ENCODE peak calls at places on chromosomes 11 and 22, in nine cellular contexts. X is bronchial epithelial cell; L is fibroblast of lung; M is CD8-positive, alpha-beta T cell; H is endothelial cell; U is D721Med; G is progenitor cell of endocrine pancreas; O is tibial artery; B is HFFc6. N is an unnamed sample.

GRCh38 chr11:78060533-78060932 is 3.1 kb upstream of the THRSP start:
- DNase-seq in X (no peak), H (no peak), U (no peak), L (no peak), B (no peak), G (no peak), O (no peak), M (no peak), N (no peak)

GRCh38 chr22:37893583-37893983 is 12.5 kb upstream of the MICALL1 start:
- DNase-seq in L (no peak), B (no peak), U (no peak), X (no peak), O (no peak), M (no peak), G (no peak), H (no peak), N (no peak)

GRCh38 chr11:2512431-2513407 is 67.9 kb downstream of the KCNQ1 start:
- DNase-seq in B (no peak), X (no peak), G (no peak), U (no peak), M (no peak), L (no peak), O (peak), H (no peak), N (peak)

GRCh38 chr22:23241562-23242472 is 61.5 kb downstream of the BCR start:
- DNase-seq in O (no peak), X (no peak), M (no peak), B (no peak), G (no peak), L (no peak), U (no peak), H (no peak), N (no peak)

GRCh38 chr22:35258144-35258988 is 1.1 kb downstream of the HMGXB4 start:
- DNase-seq in X (peak), O (no peak), U (no peak), M (no peak), G (no peak), B (no peak), H (peak), L (peak), N (no peak)

GRCh38 chr11:114618139-114618538 is 22.6 kb upstream of the NXPE4 start:
- DNase-seq in B (no peak), U (no peak), H (no peak), O (no peak), X (no peak), M (no peak), L (no peak), G (no peak), N (no peak)

GRCh38 chr11:134501406-134502152 is 89.5 kb upstream of the B3GAT1 start:
- DNase-seq in X (no peak), M (no peak), B (no peak), L (no peak), H (no peak), U (no peak), G (no peak), O (no peak), N (no peak)

GRCh38 chr22:25548866-25549464 is 15.5 kb upstream of the GRK3 start:
- DNase-seq in B (no peak), M (no peak), O (no peak), L (peak), U (no peak), G (no peak), H (no peak), X (no peak), N (no peak)

GRCh38 chr11:71307811-71308645 is 55.7 kb upstream of the SHANK2 start:
- DNase-seq in B (no peak), M (no peak), X (no peak), L (no peak), O (no peak), U (no peak), H (no peak), G (no peak), N (no peak)

GRCh38 chr11:108246309-108246708 is 23.4 kb downstream of the ATM start:
- DNase-seq in G (no peak), O (no peak), U (no peak), H (no peak), M (no peak), X (no peak), B (no peak), L (no peak), N (no peak)

GRCh38 chr11:112835556-112835955 is 125.7 kb upstream of the NCAM1 start:
- DNase-seq in O (no peak), H (no peak), B (no peak), G (no peak), X (no peak), U (no peak), L (no peak), M (no peak), N (no peak)

GRCh38 chr11:73342633-73343032 is 33.6 kb upstream of the RELT start:
- DNase-seq in G (peak), B (no peak), L (no peak), U (no peak), M (no peak), X (no peak), O (no peak), H (peak), N (no peak)

GRCh38 chr11:118689503-118689851 is 10.0 kb upstream of the TREH start:
- DNase-seq in G (no peak), O (no peak), U (no peak), B (no peak), L (no peak), M (no peak), X (no peak), H (no peak), N (no peak)

GRCh38 chr22:50674606-50675552 is 2.3 kb downstream of the SHANK3 start:
- DNase-seq in B (no peak), O (no peak), L (peak), M (no peak), U (no peak), G (peak), H (peak), X (peak), N (peak)

GRCh38 chr11:114812698-114813097 is 134.4 kb downstream of the NXPE2 start:
- DNase-seq in L (no peak), X (no peak), H (no peak), M (no peak), U (no peak), O (no peak), G (no peak), B (no peak), N (no peak)

GRCh38 chr11:123063396-123064267 is 1.7 kb upstream of the HSPA8 start:
- DNase-seq in M (peak), H (peak), O (peak), B (peak), G (no peak), U (no peak), L (peak), X (peak), N (no peak)

GRCh38 chr22:44442186-44442465 is 55.9 kb downstream of the RTL6 start:
- DNase-seq in U (no peak), O (peak), G (no peak), H (no peak), M (no peak), X (no peak), B (no peak), L (no peak), N (no peak)

GRCh38 chr11:116312560-116313340 is 460.0 kb downstream of the BUD13 start:
- DNase-seq in X (peak), U (no peak), M (no peak), G (no peak), H (no peak), L (peak), B (no peak), O (peak), N (no peak)

GRCh38 chr22:17769013-17769715 is 5.1 kb downstream of the BID start:
- DNase-seq in U (no peak), O (no peak), B (no peak), H (no peak), L (no peak), X (no peak), G (no peak), M (no peak), N (no peak)

GRCh38 chr22:17785185-17786184 is 11.2 kb upstream of the BID start:
- DNase-seq in O (peak), H (peak), M (peak), X (peak), L (no peak), U (no peak), B (peak), G (no peak), N (peak)

GRCh38 chr11:26276798-26277424 is 55.0 kb upstream of the ANO3 start:
- DNase-seq in O (peak), H (peak), M (no peak), L (peak), B (peak), U (no peak), G (peak), X (peak), N (no peak)

GRCh38 chr22:41369089-41369745 is 12.5 kb upstream of the TEF start:
- DNase-seq in O (no peak), M (no peak), X (no peak), B (no peak), L (no peak), U (no peak), G (no peak), H (no peak), N (no peak)

GRCh38 chr11:1924121-1924520 is 4.6 kb downstream of the TNNT3 start:
- DNase-seq in M (no peak), L (no peak), H (no peak), O (no peak), U (no peak), B (no peak), X (peak), G (no peak), N (peak)

GRCh38 chr22:44862981-44863860 is 110.8 kb downstream of the ARHGAP8 start:
- DNase-seq in M (no peak), L (no peak), O (no peak), G (no peak), U (no peak), B (no peak), H (no peak), X (no peak), N (no peak)

GRCh38 chr11:76694664-76695063 is 24.1 kb upstream of the LRRC32 start:
- DNase-seq in G (no peak), U (no peak), X (peak), H (no peak), O (no peak), B (peak), L (peak), M (no peak), N (no peak)

GRCh38 chr11:2139691-2140337 is 625 bp upstream of the IGF2 start:
- DNase-seq in H (no peak), O (no peak), U (no peak), X (no peak), G (no peak), L (no peak), B (no peak), M (no peak), N (no peak)

GRCh38 chr11:75532200-75532972 is 6.6 kb upstream of the GDPD5 start:
- DNase-seq in O (peak), M (peak), B (peak), H (peak), U (peak), L (peak), X (peak), G (peak), N (peak)

GRCh38 chr11:81036168-81036870 is 1595.5 kb upstream of the TENM4 start:
- DNase-seq in L (no peak), M (no peak), X (no peak), B (no peak), H (no peak), O (no peak), G (no peak), U (no peak), N (no peak)

GRCh38 chr22:36725366-36726006 is 21.9 kb upstream of the CACNG2 start:
- DNase-seq in B (no peak), M (no peak), X (no peak), H (no peak), L (peak), G (no peak), U (no peak), O (no peak), N (no peak)

GRCh38 chr11:13885083-13885482 is 77.4 kb upstream of the SPON1 start:
- DNase-seq in H (no peak), B (no peak), X (peak), O (no peak), L (no peak), G (no peak), M (no peak), U (no peak), N (no peak)

GRCh38 chr11:23112390-23112789 is 252.1 kb upstream of the CCDC179 start:
- DNase-seq in U (no peak), X (no peak), M (no peak), L (no peak), G (no peak), O (no peak), B (no peak), H (no peak), N (no peak)

GRCh38 chr11:23113887-23114216 is 253.6 kb upstream of the CCDC179 start:
- DNase-seq in O (no peak), U (no peak), B (no peak), X (no peak), G (no peak), M (no peak), L (no peak), H (no peak), N (no peak)

GRCh38 chr11:23112987-23113886 is 253.0 kb upstream of the CCDC179 start:
- DNase-seq in G (no peak), L (peak), B (peak), H (peak), M (no peak), X (peak), U (no peak), O (no peak), N (no peak)
- TF ChIP-seq CTCF in G (peak), L (peak), B (peak), H (peak), M (no peak), X (peak), U (peak), O (peak), N (no peak)

GRCh38 chr22:40189979-40190378 is 12.3 kb downstream of the TNRC6B start:
- DNase-seq in O (no peak), M (no peak), L (peak), U (no peak), G (no peak), B (peak), X (no peak), H (no peak), N (no peak)

GRCh38 chr22:40194656-40195055 is 16.9 kb downstream of the TNRC6B start:
- DNase-seq in H (no peak), B (no peak), X (no peak), U (no peak), L (no peak), M (no peak), G (no peak), O (no peak), N (no peak)

GRCh38 chr22:40190501-40190900 is 12.8 kb downstream of the TNRC6B start:
- DNase-seq in L (no peak), U (no peak), G (no peak), B (no peak), M (no peak), H (no peak), O (no peak), X (no peak), N (no peak)

GRCh38 chr22:40196628-40197027 is 18.9 kb downstream of the TNRC6B start:
- DNase-seq in H (no peak), G (no peak), L (peak), B (peak), M (no peak), U (no peak), X (peak), O (no peak), N (no peak)

GRCh38 chr22:40193429-40194421 is 16.0 kb downstream of the TNRC6B start:
- DNase-seq in G (no peak), U (no peak), X (peak), B (no peak), M (no peak), H (no peak), L (peak), O (no peak), N (no peak)
- TF ChIP-seq CTCF in G (peak), U (peak), X (peak), B (peak), M (peak), H (no peak), L (peak), O (no peak), N (no peak)

DNA sequence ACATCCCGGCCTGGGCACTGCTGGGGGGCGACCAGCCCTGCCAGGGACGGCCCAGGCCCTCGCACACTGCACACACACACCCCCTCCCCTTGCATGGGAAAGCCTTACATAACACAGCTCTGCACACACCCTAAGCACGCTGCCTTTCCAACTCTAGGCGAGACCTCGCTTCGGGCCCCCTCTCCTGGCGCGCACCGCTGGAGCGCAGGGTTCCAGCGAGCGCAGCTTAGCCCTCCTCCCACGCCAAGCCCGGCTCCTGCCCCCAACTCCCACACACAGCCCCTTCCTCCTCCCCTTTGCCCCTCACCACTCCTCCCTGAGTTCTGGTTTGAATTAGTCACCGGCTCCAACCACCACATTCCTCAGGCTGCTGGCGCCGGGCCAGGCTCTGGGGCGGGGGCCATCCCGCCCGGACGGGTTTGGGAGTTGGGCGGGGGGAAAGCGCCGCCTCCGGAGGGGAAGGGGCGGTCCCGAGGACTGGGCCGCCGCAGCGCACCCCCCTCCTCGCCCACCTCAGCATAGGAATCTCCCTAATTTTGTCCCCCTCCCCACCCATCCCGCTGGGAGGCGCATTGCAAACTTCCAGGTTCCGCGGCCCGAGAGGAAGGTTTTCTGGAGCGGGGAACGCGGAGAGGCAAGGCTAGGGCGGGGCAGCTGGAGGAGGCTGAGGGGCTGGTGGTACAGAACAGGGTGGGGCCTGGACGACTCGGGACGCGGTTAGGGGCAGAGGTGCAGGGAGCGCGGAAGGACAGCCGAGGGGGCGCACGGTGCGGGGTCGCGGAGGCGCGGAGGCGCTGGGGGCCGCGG is 966 bp downstream of the AHNAK start:
- DNase-seq in L (peak), U (no peak), O (peak), G (peak), M (peak), H (peak), X (peak), B (peak), N (peak)
- TF ChIP-seq CTCF in L (peak), U (peak), O (no peak), G (no peak), M (no peak), H (no peak), X (peak), B (peak), N (no peak)

GRCh38 chr11:6736495-6737121 is 35.2 kb downstream of the OR2AG2 start:
- DNase-seq in U (no peak), X (no peak), G (no peak), O (no peak), M (no peak), H (no peak), L (peak), B (no peak), N (no peak)

GRCh38 chr11:6735306-6735705 is 36.5 kb downstream of the OR2AG2 start:
- DNase-seq in O (no peak), B (no peak), G (no peak), X (peak), H (no peak), M (no peak), U (no peak), L (peak), N (no peak)

GRCh38 chr11:6734616-6735015 is 37.2 kb downstream of the OR2AG2 start:
- DNase-seq in O (no peak), X (no peak), H (no peak), U (no peak), L (no peak), M (no peak), B (no peak), G (no peak), N (no peak)

GRCh38 chr11:6737872-6738466 is 33.8 kb downstream of the OR2AG2 start:
- DNase-seq in X (peak), H (peak), M (peak), B (peak), L (peak), G (no peak), U (no peak), O (peak), N (no peak)

DNA sequence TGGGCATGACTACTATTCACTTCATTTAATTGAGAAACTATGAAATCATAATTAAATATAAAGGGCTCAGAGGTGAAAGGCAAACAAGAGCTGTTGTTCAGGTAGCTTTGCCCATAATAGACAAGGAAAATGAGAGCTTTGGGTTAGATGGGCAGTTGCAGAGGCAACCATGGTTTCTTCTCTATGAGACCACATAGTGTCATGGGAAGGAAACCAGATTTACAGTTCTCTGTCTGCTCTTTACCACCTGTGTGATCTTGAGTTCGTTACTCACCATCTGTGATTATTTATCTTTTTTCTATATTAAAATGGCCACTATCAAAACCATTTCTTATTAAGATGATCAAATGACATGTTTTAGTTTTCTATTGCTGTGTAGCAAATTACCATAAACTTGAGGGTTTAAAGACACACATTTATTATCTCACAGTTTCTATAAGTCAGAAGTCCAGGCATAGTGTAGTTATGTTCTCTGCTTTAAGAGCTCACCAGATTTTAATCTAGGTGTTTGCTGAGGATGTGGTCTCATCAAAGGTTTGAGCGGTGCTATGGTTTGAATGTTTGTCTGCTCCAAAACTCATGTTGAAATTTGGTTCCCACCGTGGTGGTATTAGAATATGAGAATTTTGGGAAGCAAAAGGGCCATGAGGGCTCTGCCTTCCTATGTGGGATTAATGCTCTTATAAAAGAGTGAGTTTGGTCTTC is 38.3 kb downstream of the OR2AG2 start:
- DNase-seq in L (no peak), M (no peak), O (no peak), B (no peak), U (no peak), X (no peak), H (no peak), G (no peak), N (no peak)
- TF ChIP-seq CTCF in L (no peak), M (no peak), O (no peak), B (no peak), U (no peak), X (no peak), H (no peak), G (no peak), N (no peak)

GRCh38 chr11:104256525-104256924 is 92.6 kb upstream of the PDGFD start:
- DNase-seq in B (no peak), H (no peak), M (no peak), G (no peak), X (peak), O (no peak), U (no peak), L (peak), N (no peak)

GRCh38 chr11:104259121-104259610 is 95.2 kb upstream of the PDGFD start:
- DNase-seq in X (no peak), M (no peak), B (no peak), L (peak), O (no peak), H (no peak), G (no peak), U (no peak), N (no peak)

DNA sequence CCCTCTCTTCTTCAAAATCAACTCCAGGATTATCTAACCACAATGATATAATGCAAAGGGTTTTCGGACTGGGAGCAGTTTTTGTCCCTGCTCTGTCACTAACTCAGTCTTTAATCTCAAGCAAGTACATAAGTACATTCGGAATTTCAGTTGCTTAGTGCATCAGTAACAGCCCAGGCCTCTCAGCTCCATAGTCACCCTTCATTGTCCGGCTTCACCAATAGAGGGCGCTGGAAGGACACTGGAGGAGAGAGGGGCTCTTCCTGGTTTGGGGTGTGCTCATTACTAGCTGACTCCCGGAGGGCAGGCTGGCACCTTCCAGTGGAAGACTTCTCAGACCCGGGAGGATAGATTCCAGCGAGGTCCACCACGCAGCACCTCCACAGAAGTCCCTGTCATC is 90.4 kb upstream of the PDGFD start:
- DNase-seq in L (peak), G (peak), H (peak), X (peak), O (no peak), M (no peak), B (no peak), U (no peak), N (no peak)
- TF ChIP-seq CTCF in L (no peak), G (peak), H (peak), X (peak), O (no peak), M (no peak), B (peak), U (peak), N (no peak)

N was measured in activated B cell treated with CpG ODN at 0.5 μM for 24 hours.